ENCODE peak calls at places on chromosomes 6 and 20, in ten cellular contexts. P is Peyer's patch, Q is neural progenitor cell, A is choroid plexus epithelial cell, C is ascending aorta, V is psoas muscle, Z is brain microvascular endothelial cell, S is cardiac muscle cell, X is astrocyte of the spinal cord, Y is kidney epithelial cell. M is an unnamed sample.

GRCh38 chr6:146965110-146965689 is 239.0 kb upstream of the STXBP5 start:
- DNase-seq in C (no peak), X (no peak), A (no peak), V (no peak), Y (no peak), P (no peak), Q (no peak), Z (no peak), S (no peak), M (no peak)

GRCh38 chr6:115945806-115946205 is 114.9 kb downstream of the FRK start:
- DNase-seq in P (no peak), Y (no peak), X (peak), A (no peak), V (no peak), C (no peak), S (no peak), Q (no peak), Z (no peak), M (peak)

GRCh38 chr20:45450097-45450818 is 19.3 kb upstream of the WFDC2 start:
- DNase-seq in X (peak), Y (no peak), Q (peak), A (peak), S (peak), C (no peak), V (no peak), Z (peak), P (no peak), M (peak)

GRCh38 chr20:53623454-53624206 is 30.0 kb upstream of the ZNF217 start:
- DNase-seq in C (peak), V (peak), S (peak), Z (peak), P (peak), A (peak), X (peak), Y (peak), Q (peak), M (peak)

GRCh38 chr6:38973178-38974057 is 75.2 kb upstream of the GLP1R start:
- DNase-seq in P (no peak), Z (peak), X (peak), C (no peak), S (peak), V (no peak), Y (peak), A (peak), Q (peak), M (peak)

GRCh38 chr6:97668716-97669115 is 385.7 kb upstream of the MMS22L start:
- DNase-seq in A (no peak), P (no peak), X (no peak), Q (peak), C (no peak), Z (no peak), V (no peak), S (no peak), Y (no peak), M (no peak)

GRCh38 chr6:35485402-35485877 is 11.4 kb downstream of the TEAD3 start:
- DNase-seq in V (no peak), Z (no peak), A (peak), S (peak), C (peak), Y (no peak), Q (peak), P (no peak), X (no peak), M (peak)

GRCh38 chr6:148857817-148858390 is 111.1 kb downstream of the UST start:
- DNase-seq in Z (peak), Y (peak), X (peak), Q (no peak), P (no peak), A (peak), S (peak), C (no peak), V (no peak), M (peak)

GRCh38 chr6:135798751-135799515 is 52.6 kb upstream of the PDE7B start:
- DNase-seq in V (no peak), Z (no peak), Y (no peak), S (no peak), Q (no peak), X (no peak), A (no peak), C (no peak), P (no peak), M (no peak)

GRCh38 chr6:36070252-36070651 is 42.6 kb downstream of the MAPK14 start:
- DNase-seq in Q (no peak), X (no peak), Z (no peak), P (no peak), A (no peak), S (no peak), V (no peak), Y (no peak), C (no peak), M (no peak)

GRCh38 chr20:34112600-34113061 is 588 bp upstream of the EIF2S2 start:
- DNase-seq in Y (no peak), Q (peak), C (no peak), X (no peak), V (no peak), P (peak), Z (peak), S (peak), A (peak), M (peak)

GRCh38 chr6:134414793-134415192 is 96.9 kb upstream of the SGK1 start:
- DNase-seq in X (no peak), P (no peak), Y (no peak), C (no peak), S (no peak), V (no peak), A (no peak), Z (no peak), Q (no peak), M (no peak)

GRCh38 chr6:170522565-170523183 is 30.4 kb downstream of the PSMB1 start:
- DNase-seq in C (no peak), V (no peak), S (peak), Z (no peak), P (no peak), Q (peak), X (no peak), Y (no peak), A (peak), M (peak)

GRCh38 chr20:54680872-54681297 is 205.5 kb downstream of the DOK5 start:
- DNase-seq in V (no peak), X (peak), C (no peak), P (no peak), Q (peak), Z (peak), Y (no peak), A (peak), S (peak), M (peak)

GRCh38 chr20:34915131-34915530 is 38.7 kb downstream of the ACSS2 start:
- DNase-seq in V (no peak), Z (no peak), A (no peak), Q (no peak), S (no peak), Y (no peak), P (no peak), C (no peak), X (no peak), M (no peak)

GRCh38 chr20:19129976-19130612 is 82.3 kb upstream of the SLC24A3 start:
- DNase-seq in S (no peak), X (no peak), A (no peak), Y (no peak), V (no peak), Q (no peak), P (no peak), C (no peak), Z (no peak), M (no peak)

GRCh38 chr20:38752029-38752428 is 3.8 kb downstream of the ACTR5 start:
- DNase-seq in Z (no peak), S (no peak), Y (no peak), C (no peak), A (no peak), Q (no peak), V (no peak), X (no peak), P (no peak), M (no peak)

GRCh38 chr6:33740794-33741193 is 5.9 kb downstream of the IP6K3 start:
- DNase-seq in V (no peak), P (no peak), S (no peak), C (no peak), X (no peak), Q (no peak), Z (no peak), Y (no peak), A (no peak), M (no peak)

GRCh38 chr6:16136086-16136485 is 7.2 kb downstream of the MYLIP start:
- DNase-seq in X (no peak), C (no peak), Q (no peak), Z (no peak), V (no peak), A (no peak), S (no peak), P (no peak), Y (no peak), M (no peak)

GRCh38 chr6:16139541-16139940 is 10.7 kb downstream of the MYLIP start:
- DNase-seq in V (no peak), P (no peak), A (no peak), Z (no peak), Y (no peak), Q (no peak), S (no peak), X (no peak), C (no peak), M (no peak)

GRCh38 chr6:16136536-16137450 is 7.9 kb downstream of the MYLIP start:
- DNase-seq in X (peak), A (peak), Q (no peak), C (no peak), P (no peak), S (peak), Z (peak), Y (peak), V (peak), M (peak)

GRCh38 chr6:16135078-16135477 is 6.2 kb downstream of the MYLIP start:
- DNase-seq in X (peak), Y (no peak), A (peak), V (no peak), C (no peak), Z (no peak), S (no peak), P (no peak), Q (no peak), M (no peak)

GRCh38 chr6:16137451-16137801 is 8.5 kb downstream of the MYLIP start:
- DNase-seq in P (no peak), S (no peak), Z (no peak), A (no peak), Y (no peak), X (no peak), Q (no peak), V (no peak), C (no peak), M (no peak)
- H3K4me3 ChIP-seq in P (no peak), S (no peak), Z (no peak), A (no peak), Y (no peak), X (no peak), Q (no peak), V (peak), C (peak), M (no peak)

GRCh38 chr6:19839788-19840187 is 2.6 kb downstream of the ID4 start:
- DNase-seq in S (no peak), Y (no peak), Z (no peak), A (no peak), P (no peak), Q (no peak), X (no peak), C (no peak), V (no peak), M (no peak)
- TF ChIP-seq CTCF in S (no peak), Y (no peak), Z (no peak), A (no peak), P (no peak), Q (no peak), X (no peak), C (no peak), V (no peak), M (no peak)

GRCh38 chr20:47358672-47359532 is 2.4 kb upstream of the ZMYND8 start:
- DNase-seq in V (peak), Y (peak), C (peak), A (peak), Q (peak), S (peak), P (peak), X (peak), Z (peak), M (peak)
- H3K4me3 ChIP-seq in V (peak), Y (no peak), C (peak), A (no peak), Q (no peak), S (no peak), P (peak), X (no peak), Z (peak), M (peak)

GRCh38 chr6:11008821-11009220 is 35.3 kb downstream of the ELOVL2 start:
- DNase-seq in A (peak), S (peak), P (no peak), C (no peak), V (no peak), X (peak), Y (no peak), Z (peak), Q (no peak), M (no peak)
- TF ChIP-seq CTCF in A (no peak), S (no peak), P (no peak), C (no peak), V (no peak), X (no peak), Y (no peak), Z (no peak), Q (no peak), M (no peak)

GRCh38 chr6:88565409-88565811 is 398.0 kb downstream of the RNGTT start:
- DNase-seq in Z (no peak), Y (no peak), V (no peak), C (no peak), S (no peak), Q (peak), P (no peak), X (no peak), A (no peak), M (no peak)

GRCh38 chr6:88565836-88566235 is 397.6 kb downstream of the RNGTT start:
- DNase-seq in Z (no peak), V (no peak), P (no peak), S (no peak), A (no peak), Q (no peak), Y (no peak), C (no peak), X (no peak), M (no peak)

GRCh38 chr6:88569959-88570358 is 393.5 kb downstream of the RNGTT start:
- DNase-seq in A (no peak), S (no peak), C (no peak), Z (no peak), P (no peak), X (no peak), Y (no peak), V (no peak), Q (no peak), M (no peak)

GRCh38 chr6:88567696-88568095 is 395.7 kb downstream of the RNGTT start:
- DNase-seq in Y (no peak), A (no peak), S (no peak), C (no peak), P (no peak), X (no peak), Z (no peak), V (no peak), Q (no peak), M (no peak)

DNA sequence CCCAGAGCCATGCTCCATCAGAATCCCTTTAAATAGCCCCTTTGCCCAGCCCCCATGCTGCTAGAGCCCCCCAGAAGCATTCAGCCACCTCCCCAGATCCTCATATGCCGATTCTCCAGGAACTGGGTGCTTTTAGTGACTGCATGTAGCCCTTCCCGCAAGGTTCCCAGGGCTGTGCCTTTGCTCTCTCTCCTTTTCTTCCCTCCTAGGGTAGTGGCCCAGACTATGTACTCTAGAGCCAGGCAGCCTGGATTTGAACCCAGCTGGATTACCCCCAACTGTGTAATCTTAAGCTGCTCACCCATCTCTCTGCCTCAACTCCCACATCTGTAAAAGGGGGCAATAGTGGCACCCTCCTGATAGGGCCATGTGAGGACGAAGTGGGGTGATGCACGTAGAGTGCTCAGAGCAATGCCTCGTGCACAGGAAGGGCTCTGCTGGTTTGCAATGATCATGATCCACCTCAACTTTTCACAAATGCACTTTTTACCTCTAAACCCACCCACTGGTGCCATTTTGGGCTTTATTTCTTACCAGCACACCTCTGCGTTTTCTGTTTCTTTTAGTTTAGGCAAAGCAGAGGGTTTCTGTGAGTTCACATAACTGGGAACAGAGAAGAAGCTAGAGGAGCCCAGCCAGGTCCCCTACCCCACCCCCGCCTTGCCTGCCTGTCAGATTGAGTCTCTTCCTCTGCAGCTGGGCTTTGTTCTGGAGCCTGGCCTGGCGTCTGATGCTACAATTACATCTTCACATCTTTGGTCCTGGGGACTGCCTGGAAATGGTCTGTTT is 396.5 kb downstream of the RNGTT start:
- DNase-seq in Z (no peak), Q (peak), Y (no peak), X (no peak), C (no peak), V (no peak), S (no peak), A (no peak), P (no peak), M (no peak)
- H3K4me3 ChIP-seq in Z (no peak), Q (no peak), Y (no peak), X (no peak), C (no peak), V (no peak), S (no peak), A (no peak), P (no peak), M (no peak)